ENCODE peak calls at places on chromosome 22, in four cellular contexts. W is H1, U is GM12878, P is K562. T is an unnamed sample.
A peak's percentile ranks its signal among the peaks of the same experiment; 100 is the strongest.

GRCh38 chr22:32589007-32589406 is 114.4 kb downstream of the FBXO7 start:
- DNase-seq in U (no peak), W (no peak), P (no peak), T (no peak)

GRCh38 chr22:49975543-49976389 is 15.2 kb downstream of the PIM3 start:
- DNase-seq in P (peak; percentile 46), W (peak; percentile 54), U (no peak), T (no peak)

GRCh38 chr22:33139937-33140336 is 81.8 kb upstream of the SYN3 start:
- DNase-seq in W (no peak), U (no peak), P (no peak), T (no peak)

GRCh38 chr22:48627203-48627602 is 1200.5 kb downstream of the BRD1 start:
- DNase-seq in P (no peak), U (no peak), W (no peak), T (no peak)

GRCh38 chr22:49331878-49332277 is 495.8 kb downstream of the BRD1 start:
- DNase-seq in U (no peak), W (peak; percentile 17), P (no peak), T (no peak)

GRCh38 chr22:30816413-30816812 is 121.7 kb downstream of the OSBP2 start:
- DNase-seq in U (no peak), P (no peak), W (no peak), T (no peak)

GRCh38 chr22:30474683-30475424 is 3.0 kb upstream of the SEC14L3 start:
- DNase-seq in W (no peak), P (no peak), U (no peak), T (no peak)

GRCh38 chr22:21694795-21695431 is 29.1 kb downstream of the PPIL2 start:
- DNase-seq in W (no peak), U (no peak), P (no peak), T (no peak)

GRCh38 chr22:45911601-45912271 is 65.2 kb downstream of the WNT7B start:
- DNase-seq in U (no peak), P (no peak), W (no peak), T (peak; percentile 6)

GRCh38 chr22:46058591-46059519 is 81.9 kb upstream of the WNT7B start:
- DNase-seq in U (no peak), P (no peak), W (no peak), T (no peak)

GRCh38 chr22:24807284-24807950 is 1.4 kb downstream of the SGSM1 start:
- DNase-seq in W (no peak), U (no peak), P (no peak), T (no peak)

GRCh38 chr22:17402304-17402703 is 33.0 kb downstream of the CECR2 start:
- DNase-seq in U (no peak), W (no peak), P (no peak), T (no peak)

GRCh38 chr22:33656808-33657628 is 263.3 kb downstream of the LARGE1 start:
- DNase-seq in U (no peak), W (no peak), P (no peak), T (no peak)

GRCh38 chr22:49014227-49015201 is 813.2 kb downstream of the BRD1 start:
- DNase-seq in U (no peak), P (no peak), W (peak; percentile 37), T (no peak)

GRCh38 chr22:17243524-17243923 is 24.3 kb upstream of the ADA2 start:
- DNase-seq in W (no peak), U (peak; percentile 84), P (no peak), T (no peak)

GRCh38 chr22:48488149-48488551 is 1339.5 kb downstream of the BRD1 start:
- DNase-seq in U (no peak), P (no peak), W (no peak), T (no peak)

GRCh38 chr22:36369004-36369921 is 18.5 kb downstream of the MYH9 start:
- DNase-seq in U (no peak), P (no peak), W (no peak), T (no peak)

GRCh38 chr22:38750104-38750503 is 5.7 kb downstream of the SUN2 start:
- DNase-seq in P (no peak), U (no peak), W (no peak), T (no peak)

GRCh38 chr22:47163481-47163875 is 401.0 kb downstream of the TBC1D22A start:
- DNase-seq in U (no peak), P (no peak), W (no peak), T (no peak)
- TF ChIP-seq EP300 in U (no peak), P (no peak), W (no peak), T (no peak)

GRCh38 chr22:29311468-29312217 is 3.9 kb downstream of the RASL10A start:
- DNase-seq in P (no peak), U (no peak), W (peak; percentile 46), T (no peak)
- TF ChIP-seq HDAC6 in P (no peak), U (no peak), W (no peak), T (no peak)

DNA sequence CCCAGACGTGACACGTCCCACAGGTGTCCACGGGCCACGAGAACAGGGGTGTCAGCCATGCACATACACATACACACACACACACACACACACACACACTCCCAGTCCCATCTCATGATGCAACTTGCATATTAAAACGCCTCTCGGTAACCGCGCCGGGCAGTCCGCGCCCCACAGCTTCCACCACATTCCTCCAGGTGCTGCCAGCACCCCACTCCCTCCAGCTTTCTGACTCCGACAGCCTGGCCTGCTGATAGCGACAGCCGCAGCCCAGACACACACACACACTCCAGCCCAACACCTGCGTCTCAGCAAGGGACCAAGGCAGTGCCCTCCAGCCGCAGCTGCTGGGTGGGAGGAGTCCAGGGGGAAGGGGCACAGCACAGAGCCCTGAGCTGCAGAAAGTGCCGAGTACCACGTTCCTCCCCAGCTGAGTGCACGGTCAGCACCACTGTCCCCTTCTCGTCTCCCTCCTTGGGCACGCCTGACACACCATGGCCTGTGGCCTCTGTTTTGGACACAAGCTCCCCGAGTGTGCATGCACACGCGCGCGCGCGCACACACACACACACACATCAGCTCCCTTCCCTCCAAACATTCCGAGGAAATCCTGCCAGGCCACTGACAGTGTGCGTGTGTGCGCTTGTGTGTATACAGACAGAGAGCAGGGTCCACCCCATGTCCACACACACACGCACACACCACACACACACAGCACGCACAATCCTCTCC is 1.3 kb downstream of the ELFN2 start:
- DNase-seq in W (peak; percentile 70), U (no peak), P (no peak), T (no peak)
- TF ChIP-seq USF2 in W (no peak), U (no peak), P (no peak), T (no peak)

DNA sequence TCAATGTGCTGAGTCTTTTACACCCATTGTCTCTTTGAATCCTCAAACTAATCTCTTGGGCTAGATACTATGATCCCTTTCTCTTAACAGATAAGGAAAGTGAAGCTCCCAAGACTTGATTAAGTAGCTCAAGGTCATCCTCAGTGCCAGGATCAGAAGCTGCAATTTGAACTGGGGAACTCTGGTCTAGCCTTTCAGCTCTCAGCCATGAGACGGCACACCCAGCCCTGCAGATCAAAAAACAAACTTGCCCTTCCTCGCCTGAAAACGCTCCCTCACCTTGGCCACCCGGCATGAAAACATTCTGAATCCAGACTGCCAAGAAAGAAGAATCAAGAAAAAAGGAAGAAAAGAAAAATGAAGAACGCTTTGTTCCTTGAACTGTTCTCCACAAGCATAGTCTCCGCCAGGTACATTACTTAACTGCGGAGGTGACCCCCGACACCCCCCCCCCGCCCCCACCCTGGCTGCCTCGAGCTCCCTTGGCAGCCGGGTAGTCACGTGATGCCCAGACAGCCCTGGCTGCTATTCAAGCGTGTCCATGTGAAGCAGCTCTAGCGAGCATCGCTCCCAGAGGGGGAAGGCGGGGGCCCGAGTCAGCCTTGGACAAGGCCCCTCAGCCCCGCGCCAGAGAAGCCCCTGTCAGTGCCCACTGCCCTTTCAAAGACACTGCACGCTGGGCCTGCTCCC is 451.2 kb downstream of the MIAT start:
- DNase-seq in W (no peak), P (no peak), U (no peak), T (no peak)
- TF ChIP-seq EP300 in W (no peak), P (no peak), U (no peak), T (no peak)

DNA sequence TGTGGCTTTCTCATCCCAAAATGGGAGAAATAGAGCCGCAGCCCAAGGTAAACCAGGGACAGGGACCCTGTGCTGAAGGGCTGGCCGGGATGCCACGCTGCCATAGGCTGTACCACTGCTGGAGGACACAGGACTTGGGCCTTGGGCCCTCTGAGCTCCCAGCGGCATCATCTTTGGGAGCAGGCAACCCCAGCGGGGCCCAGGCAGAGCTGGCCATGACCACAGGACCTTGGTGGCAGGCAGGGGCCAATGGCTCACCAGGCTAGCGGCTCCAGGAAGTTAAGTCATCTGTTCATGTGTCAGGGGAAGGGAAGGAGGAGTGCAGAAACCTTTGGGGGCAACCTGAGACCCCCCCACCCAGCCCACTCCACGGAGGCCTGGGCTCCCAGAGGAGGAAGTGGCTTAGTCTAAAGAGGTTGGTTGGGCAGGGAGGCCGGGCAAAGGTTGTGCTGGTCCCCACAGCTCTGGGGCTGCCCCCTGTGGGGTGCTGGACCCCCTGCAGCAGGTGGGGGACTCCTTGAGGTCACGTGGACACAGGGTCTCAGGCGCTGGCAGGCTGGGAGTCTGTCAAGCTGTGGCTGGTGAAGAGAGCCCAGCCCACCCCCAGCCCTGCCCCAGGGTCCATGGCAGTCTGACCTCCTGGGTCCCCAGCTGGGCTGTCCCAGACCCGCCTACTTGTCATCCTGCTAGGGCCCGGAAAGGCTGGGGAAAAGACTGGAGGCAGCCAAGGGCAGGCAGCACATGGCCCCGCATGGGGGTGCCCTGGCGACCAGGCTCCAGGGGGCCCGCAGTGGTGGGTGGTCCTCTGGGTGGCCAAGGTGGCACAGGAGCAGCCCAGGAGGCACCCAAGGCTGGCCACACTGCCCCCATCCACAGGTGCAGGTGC is 184.4 kb downstream of the IGLL1 start:
- DNase-seq in U (no peak), W (no peak), P (no peak), T (no peak)
- TF ChIP-seq HDAC6 in U (no peak), W (no peak), P (no peak), T (no peak)

GRCh38 chr22:28241637-28242290 is 322.7 kb upstream of the PITPNB start:
- DNase-seq in W (no peak), P (peak; percentile 32), U (no peak), T (no peak)

GRCh38 chr22:28246392-28246791 is 327.3 kb upstream of the PITPNB start:
- DNase-seq in U (no peak), P (no peak), W (no peak), T (no peak)

GRCh38 chr22:28245579-28246224 is 326.6 kb upstream of the PITPNB start:
- DNase-seq in W (no peak), P (no peak), U (no peak), T (peak; percentile 37)

GRCh38 chr22:28244760-28245159 is 325.7 kb upstream of the PITPNB start:
- DNase-seq in P (no peak), W (no peak), U (no peak), T (no peak)

DNA sequence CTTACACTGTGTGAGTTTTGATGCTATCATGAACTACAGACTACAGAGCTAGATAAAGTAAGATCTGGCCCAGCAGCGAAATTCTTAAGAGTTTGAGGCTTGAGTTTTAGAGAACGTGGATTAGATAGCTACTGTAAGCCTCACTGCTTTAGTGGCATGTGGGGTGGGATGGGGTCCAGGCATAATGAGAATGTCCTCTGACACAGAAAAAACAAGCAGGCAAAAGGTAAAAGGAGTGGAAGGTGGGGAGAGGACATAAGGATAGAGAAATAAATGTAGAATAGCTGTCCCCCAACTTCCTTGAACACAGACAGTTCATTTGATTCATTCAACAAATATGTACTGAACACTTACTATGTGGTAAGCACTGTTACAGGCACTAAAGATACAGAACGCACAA is 324.5 kb upstream of the PITPNB start:
- DNase-seq in W (no peak), U (no peak), P (no peak), T (no peak)
- TF ChIP-seq USF2 in W (no peak), U (no peak), P (no peak), T (no peak)